ENCODE peak calls at places on chromosomes 13 and 19, in four cellular contexts. X, S, J and A are unnamed samples.

GRCh38 chr13:113804017-113804702 is 45.1 kb downstream of the TMEM255B start:
- DNase-seq in X (no peak), S (no peak), J (no peak), A (no peak)

GRCh38 chr19:2477141-2477710 is 1.3 kb downstream of the GADD45B start:
- DNase-seq in X (no peak), S (peak; percentile 34), J (peak; percentile 47), A (no peak)

GRCh38 chr13:26759156-26759906 is 1.3 kb downstream of the GPR12 start:
- DNase-seq in X (no peak), S (no peak), J (no peak), A (no peak)

GRCh38 chr13:30730526-30730925 is 4.8 kb upstream of the ALOX5AP start:
- DNase-seq in X (no peak), S (no peak), J (peak; percentile 50), A (no peak)

GRCh38 chr19:45476349-45476717 is 8.5 kb downstream of the FOSB start:
- DNase-seq in X (no peak), S (no peak), J (no peak), A (no peak)

GRCh38 chr19:42097461-42097860 is 21.5 kb downstream of the ZNF574 start:
- DNase-seq in X (no peak), S (no peak), J (no peak), A (no peak)

GRCh38 chr13:46804391-46804815 is 7.4 kb upstream of the ESD start:
- DNase-seq in X (no peak), S (no peak), J (no peak), A (no peak)

GRCh38 chr13:24671367-24672117 is 8.7 kb upstream of the ATP12A start:
- DNase-seq in X (peak; percentile 35), S (peak; percentile 94), J (no peak), A (no peak)

GRCh38 chr19:12603714-12604113 is 6.9 kb downstream of the ZNF490 start:
- DNase-seq in X (no peak), S (no peak), J (peak; percentile 58), A (peak; percentile 56)

GRCh38 chr13:76474356-76474755 is 411.8 kb downstream of the KCTD12 start:
- DNase-seq in X (no peak), S (no peak), J (no peak), A (no peak)

GRCh38 chr19:13051581-13052165 is 51.0 kb downstream of the LYL1 start:
- DNase-seq in X (no peak), S (peak; percentile 81), J (peak; percentile 69), A (no peak)

GRCh38 chr13:101527130-101527529 is 74.7 kb downstream of the ITGBL1 start:
- DNase-seq in X (no peak), S (no peak), J (no peak), A (no peak)

GRCh38 chr13:51623473-51623872 is 39.2 kb downstream of the WDFY2 start:
- DNase-seq in X (no peak), S (no peak), J (no peak), A (no peak)

GRCh38 chr19:55080121-55080914 is 4.6 kb downstream of the EPS8L1 start:
- DNase-seq in X (no peak), S (peak; percentile 96), J (peak; percentile 55), A (peak; percentile 75)

GRCh38 chr19:29255006-29255405 is 42.1 kb upstream of the UQCRFS1 start:
- DNase-seq in X (no peak), S (no peak), J (no peak), A (no peak)